ENCODE peak calls at places on chromosomes 3 and 15, in four cellular contexts. Y is ovary; F is CD8-positive, alpha-beta memory T cell; N is A673. L is an unnamed sample.

GRCh38 chr3:23751485-23751811 is 54.3 kb upstream of the UBE2E1 start:
- DNase-seq in Y (no peak), F (no peak), N (no peak), L (no peak)

GRCh38 chr3:113873814-113874526 is 35.4 kb downstream of the GRAMD1C start:
- DNase-seq in Y (no peak), F (no peak), N (no peak), L (no peak)

GRCh38 chr3:157574580-157574979 is 71.4 kb upstream of the VEPH1 start:
- DNase-seq in Y (no peak), F (no peak), N (no peak), L (no peak)

GRCh38 chr3:157872902-157873301 is 233.3 kb downstream of the SHOX2 start:
- DNase-seq in Y (no peak), F (no peak), N (no peak), L (no peak)

GRCh38 chr3:110126065-110126464 is 788.7 kb upstream of the DPPA4 start:
- DNase-seq in Y (no peak), F (no peak), N (no peak), L (no peak)

GRCh38 chr3:158718490-158719170 is 13.6 kb downstream of the RARRES1 start:
- DNase-seq in Y (no peak), F (no peak), N (no peak), L (peak)

GRCh38 chr3:123620338-123620737 is 35.5 kb upstream of the HACD2 start:
- DNase-seq in Y (peak), F (no peak), N (no peak), L (peak)

GRCh38 chr3:54861248-54862067 is 66.4 kb downstream of the LRTM1 start:
- DNase-seq in Y (no peak), F (no peak), N (no peak), L (no peak)

GRCh38 chr3:64056616-64057165 is 33.4 kb upstream of the PSMD6 start:
- DNase-seq in Y (no peak), F (no peak), N (no peak), L (no peak)

GRCh38 chr3:105398407-105398806 is 31.7 kb downstream of the ALCAM start:
- DNase-seq in Y (no peak), F (no peak), N (no peak), L (no peak)

GRCh38 chr15:22844421-22845288 is 6.2 kb downstream of the NIPA2 start:
- DNase-seq in Y (no peak), F (no peak), N (no peak), L (no peak)

GRCh38 chr3:105139851-105140560 is 226.7 kb upstream of the ALCAM start:
- DNase-seq in Y (no peak), F (no peak), N (no peak), L (no peak)

GRCh38 chr3:196280689-196281463 is 6.7 kb downstream of the PCYT1A start:
- DNase-seq in Y (no peak), F (no peak), N (no peak), L (no peak)

GRCh38 chr3:46860381-46861292 is 2.6 kb downstream of the MYL3 start:
- DNase-seq in Y (peak), F (no peak), N (no peak), L (no peak)

GRCh38 chr3:149641011-149641728 is 16.7 kb downstream of the WWTR1 start:
- DNase-seq in Y (no peak), F (no peak), N (no peak), L (no peak)

GRCh38 chr3:55244247-55244646 is 242.9 kb downstream of the WNT5A start:
- DNase-seq in Y (no peak), F (no peak), N (no peak), L (no peak)

GRCh38 chr3:354433-354832 is 157.9 kb downstream of the CHL1 start:
- DNase-seq in Y (peak), F (no peak), N (peak), L (no peak)

GRCh38 chr3:41579861-41580260 is 380.6 kb downstream of the CTNNB1 start:
- DNase-seq in Y (no peak), F (no peak), N (no peak), L (no peak)

GRCh38 chr3:98599647-98600411 is 6.4 kb upstream of the CPOX start:
- DNase-seq in Y (no peak), F (no peak), N (no peak), L (no peak)

GRCh38 chr15:34951993-34952392 is 17.5 kb downstream of the AQR start:
- DNase-seq in Y (no peak), F (no peak), N (no peak), L (no peak)

GRCh38 chr15:56734013-56734625 is 810 bp upstream of the ZNF280D start:
- DNase-seq in Y (no peak), F (no peak), N (no peak), L (no peak)

GRCh38 chr3:20057612-20058180 is 17.4 kb downstream of the KAT2B start:
- DNase-seq in Y (no peak), F (no peak), N (no peak), L (no peak)
- H3K27ac ChIP-seq in Y (peak), F (no peak), N (no peak), L (peak)

GRCh38 chr3:144521131-144521530 is 549.5 kb downstream of the DIPK2A start:
- DNase-seq in Y (no peak), F (no peak), N (no peak), L (no peak)

GRCh38 chr3:144516029-144516428 is 544.4 kb downstream of the DIPK2A start:
- DNase-seq in Y (no peak), F (no peak), N (no peak), L (no peak)
- H3K27ac ChIP-seq in Y (no peak), F (no peak), N (no peak), L (no peak)

GRCh38 chr3:9897408-9898372 is 5.0 kb upstream of the IL17RE start:
- DNase-seq in Y (no peak), F (no peak), N (no peak), L (peak)

GRCh38 chr3:9902372-9903237 is at the start of gene IL17RE:
- DNase-seq in Y (no peak), F (no peak), N (no peak), L (no peak)

GRCh38 chr3:9899289-9899791 is 3.3 kb upstream of the IL17RE start:
- DNase-seq in Y (no peak), F (no peak), N (no peak), L (no peak)

GRCh38 chr3:9901967-9902366 is 681 bp upstream of the IL17RE start:
- DNase-seq in Y (no peak), F (peak), N (no peak), L (no peak)

DNA sequence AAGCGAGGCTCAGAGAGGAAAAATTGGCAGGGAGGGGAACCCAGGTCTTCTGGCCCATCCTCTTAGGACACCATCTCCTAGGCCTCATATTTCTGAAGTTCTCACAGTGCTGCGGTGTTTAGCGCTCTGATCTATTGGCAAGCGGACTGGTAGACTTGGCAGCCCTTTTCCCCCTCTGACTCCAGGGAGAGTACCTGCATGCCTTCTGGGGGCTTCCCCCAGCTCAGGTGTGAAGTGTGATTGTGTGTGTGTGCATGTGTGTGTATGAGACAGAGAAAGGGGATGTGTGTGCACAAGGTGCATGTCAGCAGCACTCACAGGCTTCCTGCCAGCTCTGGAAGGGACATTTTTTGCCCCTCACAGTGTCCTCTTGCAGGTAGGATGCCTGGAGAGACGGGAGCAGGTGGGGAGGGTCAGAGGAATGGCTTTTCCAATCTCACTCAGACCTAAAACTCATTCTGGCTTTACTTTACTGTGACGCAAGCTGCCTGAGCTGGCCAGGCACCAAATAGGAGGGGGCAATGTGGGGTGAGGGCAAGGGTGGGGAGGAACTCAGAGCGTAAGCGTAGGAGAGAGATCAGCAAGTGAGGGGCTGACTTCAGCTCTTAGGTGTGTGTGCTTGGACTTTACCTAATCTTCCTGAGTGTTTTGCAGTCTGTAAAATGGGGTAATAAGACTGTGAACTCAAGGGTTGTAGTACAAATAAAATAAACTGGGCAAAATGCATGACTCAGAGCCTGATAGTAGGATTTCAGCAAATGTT is 4.0 kb upstream of the IL17RE start:
- DNase-seq in Y (no peak), F (no peak), N (no peak), L (no peak)
- H3K27ac ChIP-seq in Y (no peak), F (no peak), N (no peak), L (peak)

GRCh38 chr15:83435782-83436181 is 11.4 kb upstream of the SH3GL3 start:
- DNase-seq in Y (no peak), F (no peak), N (no peak), L (no peak)
- H3K27ac ChIP-seq in Y (no peak), F (no peak), N (no peak), L (no peak)

GRCh38 chr15:68346986-68347385 is 69.4 kb downstream of the FEM1B start:
- DNase-seq in Y (no peak), F (no peak), N (peak), L (no peak)
- H3K27ac ChIP-seq in Y (no peak), F (no peak), N (no peak), L (no peak)

GRCh38 chr15:62477929-62478328 is 312.8 kb upstream of the C2CD4B start:
- DNase-seq in Y (no peak), F (no peak), N (no peak), L (no peak)

GRCh38 chr15:62476163-62476562 is 311.1 kb upstream of the C2CD4B start:
- DNase-seq in Y (no peak), F (no peak), N (no peak), L (no peak)

GRCh38 chr15:62474021-62474770 is 309.1 kb upstream of the C2CD4B start:
- DNase-seq in Y (no peak), F (no peak), N (no peak), L (no peak)

GRCh38 chr15:62474771-62475124 is 309.7 kb upstream of the C2CD4B start:
- DNase-seq in Y (no peak), F (no peak), N (no peak), L (no peak)

DNA sequence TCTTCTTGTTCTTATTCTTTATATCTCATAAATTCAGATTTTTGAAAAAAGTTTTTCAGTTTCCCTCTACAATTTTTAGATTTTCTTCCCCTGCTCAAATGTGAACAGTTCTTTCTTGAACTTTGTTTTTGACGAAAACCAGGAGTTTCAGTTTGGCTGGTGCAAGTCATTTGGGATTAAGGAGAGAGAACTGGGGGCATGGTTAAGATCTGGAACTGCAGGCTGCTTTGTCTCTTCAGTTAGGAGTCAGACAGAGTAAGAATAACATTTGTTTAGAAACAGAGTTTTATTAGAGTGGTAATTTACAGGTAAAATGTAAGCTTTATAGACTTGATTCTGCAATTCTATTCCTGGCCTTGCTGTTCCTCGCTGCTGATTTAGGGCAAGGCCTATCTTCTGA is 310.5 kb upstream of the C2CD4B start:
- DNase-seq in Y (no peak), F (no peak), N (no peak), L (no peak)
- H3K27ac ChIP-seq in Y (no peak), F (no peak), N (no peak), L (no peak)

GRCh38 chr15:37394402-37395099 is 294.2 kb upstream of the MEIS2 start:
- DNase-seq in Y (no peak), F (no peak), N (no peak), L (no peak)
- H3K27ac ChIP-seq in Y (no peak), F (no peak), N (no peak), L (no peak)

L was measured in epithelial cell of prostate.